ENCODE peak calls at places on chromosomes 5 and 9, in nine cellular contexts. U, N, D, P, W, O, G, Z and A are unnamed samples.

GRCh38 chr5:53971566-53971965 is 338.8 kb downstream of the ARL15 start:
- DNase-seq in U (peak), N (no peak), Z (no peak), O (peak), W (peak), P (no peak), G (no peak), D (no peak), A (no peak)

GRCh38 chr9:89455356-89455824 is 42.5 kb downstream of the SEMA4D start:
- DNase-seq in Z (no peak), D (no peak), O (no peak), P (no peak), N (no peak), U (no peak), G (no peak), W (no peak), A (no peak)

GRCh38 chr5:87850843-87851242 is 417.8 kb downstream of the TMEM161B start:
- DNase-seq in D (no peak), W (no peak), Z (no peak), N (no peak), P (no peak), U (no peak), G (no peak), O (no peak), A (no peak)

GRCh38 chr5:125311743-125312142 is 565.3 kb upstream of the ZNF608 start:
- DNase-seq in W (peak), U (peak), G (no peak), D (peak), P (no peak), Z (no peak), O (peak), N (no peak), A (no peak)

GRCh38 chr5:140266471-140267200 is 36.3 kb downstream of the PFDN1 start:
- DNase-seq in P (no peak), D (no peak), N (no peak), G (no peak), O (no peak), U (no peak), Z (no peak), W (no peak), A (no peak)

GRCh38 chr5:156670615-156671014 is 179.5 kb upstream of the PPP1R2B start:
- DNase-seq in O (no peak), G (no peak), D (no peak), N (no peak), Z (no peak), P (no peak), W (no peak), U (no peak), A (no peak)

GRCh38 chr5:34762321-34762871 is 76.6 kb upstream of the TTC23L start:
- DNase-seq in W (peak), G (no peak), N (no peak), Z (no peak), O (peak), D (no peak), U (peak), P (no peak), A (no peak)

GRCh38 chr9:81814794-81815464 is 113.3 kb upstream of the SPATA31D4 start:
- DNase-seq in N (no peak), D (peak), G (no peak), Z (no peak), P (no peak), W (no peak), U (no peak), O (no peak), A (no peak)

GRCh38 chr5:133839090-133839489 is 129.3 kb downstream of the C5orf15 start:
- DNase-seq in W (no peak), N (no peak), O (no peak), P (no peak), G (no peak), D (no peak), Z (no peak), U (no peak), A (no peak)

GRCh38 chr9:132114102-132114707 is 34.5 kb upstream of the MED27 start:
- DNase-seq in O (peak), W (peak), P (no peak), D (peak), U (peak), Z (peak), G (peak), N (no peak), A (no peak)

GRCh38 chr9:4490705-4491620 is 695 bp downstream of the SLC1A1 start:
- DNase-seq in W (peak), D (peak), G (peak), O (peak), P (no peak), U (no peak), N (no peak), Z (peak), A (no peak)

GRCh38 chr9:95333426-95333825 is 15.9 kb upstream of the FANCC start:
- DNase-seq in N (no peak), G (no peak), D (no peak), O (peak), P (no peak), W (no peak), U (no peak), Z (no peak), A (no peak)

GRCh38 chr5:116766470-116766947 is 191.9 kb upstream of the SEMA6A start:
- DNase-seq in W (peak), O (peak), G (no peak), U (peak), N (no peak), Z (no peak), P (no peak), D (peak), A (no peak)